ENCODE peak calls at places on chromosomes 13 and 19, in five cellular contexts. Z is mesothelial cell of epicardium; P is fibroblast of pulmonary artery; K is stimulated activated CD4-positive, alpha-beta T cell treated with anti-CD3 and anti-CD28 coated beads, Interleukin-4, amount 100 ng/mL, for 48 hours; S is NCI-H1436. B is an unnamed sample.

GRCh38 chr19:42401365-42402303 is 11.5 kb upstream of the CNFN start:
- DNase-seq in Z (peak), P (peak), K (peak), S (peak), B (peak)

GRCh38 chr19:54464044-54464623 is 556 bp upstream of the LENG9 start:
- DNase-seq in Z (peak), P (peak), K (peak), S (peak), B (peak)

GRCh38 chr13:40109324-40109958 is 454.0 kb downstream of the COG6 start:
- DNase-seq in Z (no peak), P (peak), K (no peak), S (no peak), B (no peak)

GRCh38 chr13:81048026-81048461 is 707.1 kb upstream of the SPRY2 start:
- DNase-seq in Z (no peak), P (no peak), K (no peak), S (no peak), B (no peak)

GRCh38 chr19:40610396-40611064 is 9.4 kb downstream of the LTBP4 start:
- DNase-seq in Z (no peak), P (no peak), K (no peak), S (peak), B (peak)

GRCh38 chr13:100409132-100409531 is 179.5 kb downstream of the GGACT start:
- DNase-seq in Z (no peak), P (peak), K (no peak), S (no peak), B (peak)

GRCh38 chr13:93776936-93777335 is 550.3 kb downstream of the GPC6 start:
- DNase-seq in Z (no peak), P (peak), K (no peak), S (no peak), B (peak)

GRCh38 chr19:11265177-11265784 is 3.0 kb upstream of the DOCK6 start:
- DNase-seq in Z (no peak), P (no peak), K (no peak), S (no peak), B (no peak)

GRCh38 chr13:102091231-102091630 is 310.6 kb downstream of the FGF14 start:
- DNase-seq in Z (no peak), P (no peak), K (no peak), S (no peak), B (no peak)

GRCh38 chr19:37078717-37079032 is 442 bp downstream of the ZNF420 start:
- DNase-seq in Z (no peak), P (no peak), K (no peak), S (no peak), B (no peak)

GRCh38 chr19:7769171-7769570 is 6.1 kb downstream of the CLEC4M start:
- DNase-seq in Z (no peak), P (no peak), K (no peak), S (no peak), B (no peak)

GRCh38 chr13:98858206-98858605 is 105.7 kb upstream of the SLC15A1 start:
- DNase-seq in Z (no peak), P (no peak), K (no peak), S (no peak), B (no peak)

GRCh38 chr19:38649305-38650179 is 2.1 kb downstream of the ACTN4 start:
- DNase-seq in Z (no peak), P (no peak), K (no peak), S (no peak), B (no peak)

GRCh38 chr13:74575729-74576125 is 441.5 kb upstream of the KLF12 start:
- DNase-seq in Z (peak), P (peak), K (peak), S (peak), B (no peak)

GRCh38 chr19:43634877-43635560 is 4.6 kb downstream of the CADM4 start:
- DNase-seq in Z (no peak), P (peak), K (no peak), S (peak), B (no peak)

GRCh38 chr13:45105895-45106294 is 14.4 kb upstream of the GTF2F2 start:
- DNase-seq in Z (no peak), P (no peak), K (no peak), S (no peak), B (no peak)

GRCh38 chr13:25796474-25796873 is 255.3 kb downstream of the SHISA2 start:
- DNase-seq in Z (no peak), P (no peak), K (no peak), S (no peak), B (no peak)

GRCh38 chr19:44671400-44671799 is at the start of gene CEACAM19:
- DNase-seq in Z (no peak), P (no peak), K (no peak), S (no peak), B (no peak)

GRCh38 chr19:48726573-48726972 is 7.0 kb upstream of the MAMSTR start:
- DNase-seq in Z (no peak), P (peak), K (no peak), S (no peak), B (no peak)

GRCh38 chr13:50798923-50799322 is 44.6 kb downstream of the DLEU7 start:
- DNase-seq in Z (no peak), P (peak), K (no peak), S (no peak), B (no peak)

GRCh38 chr13:34817246-34817645 is 124.8 kb upstream of the NBEA start:
- DNase-seq in Z (no peak), P (no peak), K (no peak), S (no peak), B (peak)

GRCh38 chr13:52319876-52320275 is 86.1 kb downstream of the THSD1 start:
- DNase-seq in Z (no peak), P (no peak), K (no peak), S (no peak), B (no peak)

GRCh38 chr13:24709186-24709913 is 29.1 kb downstream of the ATP12A start:
- DNase-seq in Z (no peak), P (no peak), K (peak), S (no peak), B (no peak)

GRCh38 chr19:4088975-4089374 is 22.3 kb upstream of the ZBTB7A start:
- DNase-seq in Z (no peak), P (no peak), K (no peak), S (no peak), B (no peak)

GRCh38 chr13:113410472-113411201 is 42.7 kb downstream of the ADPRHL1 start:
- DNase-seq in Z (no peak), P (peak), K (no peak), S (no peak), B (no peak)

GRCh38 chr13:96904232-96904631 is 90.0 kb downstream of the OXGR1 start:
- DNase-seq in Z (no peak), P (no peak), K (no peak), S (no peak), B (no peak)

GRCh38 chr13:19864018-19864338 is 529 bp upstream of the ZMYM5 start:
- DNase-seq in Z (no peak), P (peak), K (peak), S (no peak), B (peak)

GRCh38 chr13:39451860-39452301 is 151.1 kb downstream of the LHFPL6 start:
- DNase-seq in Z (no peak), P (peak), K (no peak), S (no peak), B (no peak)

GRCh38 chr13:22387899-22388298 is 717.0 kb downstream of the FGF9 start:
- DNase-seq in Z (no peak), P (no peak), K (no peak), S (no peak), B (no peak)

GRCh38 chr19:9912551-9913236 is 23.6 kb downstream of the OLFM2 start:
- DNase-seq in Z (no peak), P (no peak), K (no peak), S (no peak), B (no peak)

GRCh38 chr19:28170066-28170465 is 1042.9 kb downstream of the UQCRFS1 start:
- DNase-seq in Z (no peak), P (no peak), K (no peak), S (peak), B (no peak)

GRCh38 chr19:15986694-15987093 is 37.9 kb downstream of the OR10H4 start:
- DNase-seq in Z (no peak), P (no peak), K (no peak), S (no peak), B (no peak)

GRCh38 chr13:89432997-89433396 is 1761.8 kb downstream of the SLITRK5 start:
- DNase-seq in Z (no peak), P (no peak), K (no peak), S (no peak), B (peak)

GRCh38 chr13:97194473-97194872 is 27.7 kb upstream of the MBNL2 start:
- DNase-seq in Z (no peak), P (peak), K (no peak), S (no peak), B (no peak)

GRCh38 chr19:32018014-32018413 is 327.4 kb upstream of the ZNF507 start:
- DNase-seq in Z (no peak), P (no peak), K (no peak), S (no peak), B (no peak)

GRCh38 chr13:56659041-56659471 is 481.7 kb upstream of the PRR20A start:
- DNase-seq in Z (no peak), P (no peak), K (no peak), S (no peak), B (no peak)

GRCh38 chr13:113442985-113443362 is 10.3 kb downstream of the ADPRHL1 start:
- DNase-seq in Z (no peak), P (no peak), K (no peak), S (no peak), B (no peak)